ENCODE peak calls at places on chromosomes 3 and 15, in seven cellular contexts. W is HCT116, I is HepG2, U is GM12878, Z is SK-N-SH, A is H1, C is K562. L is an unnamed sample.

GRCh38 chr3:17033516-17034168 is 148.9 kb downstream of the PLCL2 start:
- DNase-seq in W (no peak), I (no peak), U (no peak), Z (no peak), A (no peak), C (no peak), L (no peak)

GRCh38 chr15:69380100-69380725 is 33.9 kb upstream of the KIF23 start:
- DNase-seq in W (no peak), I (peak), U (no peak), Z (no peak), A (no peak), C (no peak), L (peak)

GRCh38 chr3:86937306-86937791 is 53.6 kb downstream of the VGLL3 start:
- DNase-seq in W (no peak), I (no peak), U (no peak), Z (no peak), A (no peak), C (no peak), L (no peak)

GRCh38 chr3:62875103-62876002 is at the start of gene CADPS:
- DNase-seq in W (no peak), I (no peak), U (no peak), Z (peak), A (no peak), C (no peak), L (no peak)

GRCh38 chr15:62444104-62445027 is 279.3 kb upstream of the C2CD4B start:
- DNase-seq in W (peak), I (no peak), U (no peak), Z (no peak), A (no peak), C (no peak), L (no peak)

GRCh38 chr15:41968738-41969137 is 3.6 kb downstream of the EHD4 start:
- DNase-seq in W (no peak), I (no peak), U (peak), Z (no peak), A (no peak), C (no peak), L (no peak)

GRCh38 chr3:81643721-81644120 is 117.7 kb downstream of the GBE1 start:
- DNase-seq in W (peak), I (peak), U (no peak), Z (peak), A (no peak), C (peak), L (peak)

GRCh38 chr3:162390891-162391290 is 894.3 kb downstream of the OTOL1 start:
- DNase-seq in W (peak), I (no peak), U (no peak), Z (no peak), A (no peak), C (no peak), L (no peak)

GRCh38 chr3:32885283-32885935 is 66.0 kb upstream of the CCR4 start:
- DNase-seq in W (no peak), I (no peak), U (no peak), Z (no peak), A (no peak), C (no peak), L (no peak)

GRCh38 chr3:113277886-113278598 is 66.7 kb downstream of the BOC start:
- DNase-seq in W (no peak), I (no peak), U (no peak), Z (no peak), A (no peak), C (no peak), L (peak)

GRCh38 chr15:29925227-29926082 is 103.2 kb upstream of the TJP1 start:
- DNase-seq in W (peak), I (peak), U (no peak), Z (peak), A (peak), C (peak), L (peak)

GRCh38 chr3:40313975-40314860 is 4.7 kb downstream of the EIF1B start:
- DNase-seq in W (no peak), I (peak), U (no peak), Z (no peak), A (no peak), C (peak), L (no peak)

GRCh38 chr3:193743702-193744047 is 150.7 kb downstream of the OPA1 start:
- DNase-seq in W (no peak), I (no peak), U (no peak), Z (no peak), A (no peak), C (no peak), L (no peak)

GRCh38 chr15:71526061-71526460 is 284.3 kb upstream of the NR2E3 start:
- DNase-seq in W (no peak), I (no peak), U (no peak), Z (no peak), A (no peak), C (no peak), L (no peak)

GRCh38 chr3:106261915-106262683 is 393.3 kb upstream of the CBLB start:
- DNase-seq in W (no peak), I (no peak), U (no peak), Z (no peak), A (no peak), C (no peak), L (no peak)

GRCh38 chr15:75868019-75868418 is 24.8 kb downstream of the UBE2Q2 start:
- DNase-seq in W (no peak), I (no peak), U (no peak), Z (no peak), A (no peak), C (no peak), L (no peak)

GRCh38 chr3:111979689-111980025 is 831 bp downstream of the ABHD10 start:
- DNase-seq in W (no peak), I (no peak), U (no peak), Z (no peak), A (no peak), C (no peak), L (no peak)

GRCh38 chr3:8506611-8507061 is 5.0 kb downstream of the LMCD1 start:
- DNase-seq in W (no peak), I (no peak), U (no peak), Z (no peak), A (no peak), C (no peak), L (no peak)

GRCh38 chr3:144244662-144245061 is 273.0 kb downstream of the DIPK2A start:
- DNase-seq in W (no peak), I (no peak), U (no peak), Z (no peak), A (no peak), C (no peak), L (no peak)

GRCh38 chr3:70042683-70043082 is 43.1 kb downstream of the SAMMSON start:
- DNase-seq in W (no peak), I (no peak), U (no peak), Z (no peak), A (no peak), C (no peak), L (no peak)

GRCh38 chr3:150074697-150075416 is 104.2 kb upstream of the PFN2 start:
- DNase-seq in W (no peak), I (no peak), U (no peak), Z (no peak), A (no peak), C (no peak), L (no peak)

GRCh38 chr15:26087395-26087794 is 224.3 kb upstream of the ATP10A start:
- DNase-seq in W (no peak), I (no peak), U (no peak), Z (no peak), A (no peak), C (no peak), L (no peak)

GRCh38 chr15:66211670-66212455 is 41.7 kb downstream of the MEGF11 start:
- DNase-seq in W (no peak), I (no peak), U (no peak), Z (no peak), A (no peak), C (no peak), L (no peak)

GRCh38 chr3:116897382-116897781 is 187.8 kb downstream of the TUSC7 start:
- DNase-seq in W (no peak), I (no peak), U (no peak), Z (no peak), A (no peak), C (no peak), L (no peak)

GRCh38 chr3:171676600-171677175 is 133.6 kb downstream of the PLD1 start:
- DNase-seq in W (no peak), I (no peak), U (no peak), Z (no peak), A (no peak), C (no peak), L (no peak)

GRCh38 chr3:185175370-185175987 is 22.6 kb upstream of the C3orf70 start:
- DNase-seq in W (no peak), I (peak), U (peak), Z (peak), A (no peak), C (peak), L (no peak)

GRCh38 chr15:48557335-48557734 is 88.2 kb downstream of the FBN1 start:
- DNase-seq in W (no peak), I (no peak), U (no peak), Z (no peak), A (no peak), C (no peak), L (no peak)

GRCh38 chr15:62173215-62173614 is 8.1 kb upstream of the C2CD4B start:
- DNase-seq in W (no peak), I (no peak), U (no peak), Z (no peak), A (no peak), C (no peak), L (no peak)

GRCh38 chr3:141115752-141116541 is 64.8 kb downstream of the SPSB4 start:
- DNase-seq in W (no peak), I (no peak), U (no peak), Z (no peak), A (no peak), C (no peak), L (no peak)

GRCh38 chr3:124845406-124845805 is 41.8 kb downstream of the ITGB5 start:
- DNase-seq in W (no peak), I (no peak), U (no peak), Z (no peak), A (no peak), C (no peak), L (no peak)

GRCh38 chr3:131077904-131078303 is 51.2 kb downstream of the NEK11 start:
- DNase-seq in W (no peak), I (no peak), U (no peak), Z (no peak), A (peak), C (no peak), L (no peak)

GRCh38 chr15:70633394-70633793 is 130.0 kb downstream of the UACA start:
- DNase-seq in W (no peak), I (no peak), U (no peak), Z (no peak), A (no peak), C (no peak), L (no peak)

GRCh38 chr15:65837301-65838283 is 31.7 kb upstream of the RAB11A start:
- DNase-seq in W (no peak), I (no peak), U (no peak), Z (no peak), A (no peak), C (peak), L (no peak)

GRCh38 chr15:91268510-91268909 is 168.5 kb downstream of the SV2B start:
- DNase-seq in W (peak), I (no peak), U (no peak), Z (peak), A (no peak), C (peak), L (no peak)

GRCh38 chr15:69046781-69047180 is 32.3 kb downstream of the NOX5 start:
- DNase-seq in W (no peak), I (no peak), U (no peak), Z (no peak), A (no peak), C (no peak), L (no peak)

GRCh38 chr3:172550347-172550943 is 27.2 kb upstream of the TNFSF10 start:
- DNase-seq in W (peak), I (no peak), U (no peak), Z (no peak), A (no peak), C (peak), L (no peak)

GRCh38 chr3:129310612-129311011 is 31.9 kb downstream of the HMCES start:
- DNase-seq in W (no peak), I (no peak), U (no peak), Z (no peak), A (no peak), C (no peak), L (no peak)

DNA sequence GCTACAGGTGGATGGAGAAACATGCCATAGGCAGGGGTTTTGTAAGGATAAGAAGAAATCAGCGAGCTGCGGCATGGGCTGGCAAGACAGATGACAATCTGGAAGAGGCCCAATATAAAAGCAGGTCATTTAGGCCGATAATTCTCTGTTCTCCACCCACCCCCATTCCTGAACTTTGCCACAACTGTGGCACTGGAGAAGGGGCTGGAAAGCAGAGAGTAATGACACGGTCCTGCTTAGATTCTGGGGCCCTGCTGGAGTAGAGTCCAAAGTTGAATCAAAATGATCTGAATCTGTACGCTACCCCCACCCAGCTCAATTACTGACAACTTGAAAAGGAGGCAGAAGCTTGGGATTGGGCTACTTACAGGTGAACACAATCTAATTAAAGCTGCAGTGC is 18.4 kb upstream of the BUB1B start:
- DNase-seq in W (no peak), I (no peak), U (no peak), Z (no peak), A (no peak), C (no peak), L (no peak)
- TF ChIP-seq JUND in W (no peak), I (no peak), U (no peak), Z (no peak), A (no peak), C (no peak), L (no peak)

GRCh38 chr3:59922226-59922625 is 872.4 kb upstream of the CFAP20DC start:
- DNase-seq in W (no peak), I (no peak), U (no peak), Z (no peak), A (no peak), C (no peak), L (no peak)

GRCh38 chr3:59927061-59927460 is 877.2 kb upstream of the CFAP20DC start:
- DNase-seq in W (no peak), I (no peak), U (no peak), Z (no peak), A (no peak), C (no peak), L (no peak)

GRCh38 chr3:59930170-59930569 is 880.3 kb upstream of the CFAP20DC start:
- DNase-seq in W (no peak), I (no peak), U (no peak), Z (no peak), A (no peak), C (no peak), L (no peak)

GRCh38 chr3:59920801-59921200 is 871.0 kb upstream of the CFAP20DC start:
- DNase-seq in W (no peak), I (no peak), U (no peak), Z (no peak), A (no peak), C (no peak), L (no peak)

GRCh38 chr3:59925946-59926345 is 876.1 kb upstream of the CFAP20DC start:
- DNase-seq in W (no peak), I (no peak), U (no peak), Z (no peak), A (no peak), C (no peak), L (no peak)
- TF ChIP-seq JUND in W (no peak), I (no peak), U (no peak), Z (no peak), A (no peak), C (no peak), L (no peak)

GRCh38 chr3:101850327-101851048 is 1.2 kb downstream of the NFKBIZ start:
- DNase-seq in W (no peak), I (no peak), U (peak), Z (peak), A (no peak), C (peak), L (no peak)
- TF ChIP-seq JUND in W (no peak), I (no peak), U (peak), Z (peak), A (no peak), C (no peak), L (no peak)

GRCh38 chr3:178206554-178206953 is 329.7 kb upstream of the KCNMB2 start:
- DNase-seq in W (no peak), I (no peak), U (no peak), Z (no peak), A (no peak), C (no peak), L (no peak)
- TF ChIP-seq JUND in W (no peak), I (no peak), U (no peak), Z (no peak), A (no peak), C (no peak), L (no peak)

GRCh38 chr3:147813256-147813655 is 404.1 kb downstream of the ZIC1 start:
- DNase-seq in W (no peak), I (no peak), U (no peak), Z (no peak), A (no peak), C (no peak), L (no peak)

GRCh38 chr3:147812186-147812911 is 403.2 kb downstream of the ZIC1 start:
- DNase-seq in W (no peak), I (no peak), U (no peak), Z (no peak), A (no peak), C (no peak), L (no peak)

GRCh38 chr3:147816770-147817169 is 407.6 kb downstream of the ZIC1 start:
- DNase-seq in W (no peak), I (no peak), U (no peak), Z (no peak), A (no peak), C (no peak), L (no peak)
- TF ChIP-seq JUND in W (no peak), I (no peak), U (no peak), Z (no peak), A (no peak), C (no peak), L (no peak)

GRCh38 chr3:45558431-45558830 is 36.1 kb upstream of the LIMD1 start:
- DNase-seq in W (no peak), I (no peak), U (no peak), Z (no peak), A (no peak), C (no peak), L (no peak)
- TF ChIP-seq JUND in W (no peak), I (no peak), U (no peak), Z (no peak), A (no peak), C (no peak), L (no peak)

L was measured in T47D.